ENCODE peak calls at places on chromosomes 6 and 20, in seven cellular contexts. X is ELR, P is fibroblast of mammary gland, M is body of pancreas, U is HEK293T, W is HepG2, Q is GM23338. H is an unnamed sample.

GRCh38 chr6:154297711-154298110 is 58.9 kb downstream of the IPCEF1 start:
- DNase-seq in X (no peak), P (no peak), M (no peak), U (no peak), W (no peak), Q (no peak), H (peak)

GRCh38 chr20:19930461-19930860 is 86.7 kb upstream of the NAA20 start:
- DNase-seq in X (no peak), P (no peak), M (no peak), U (no peak), W (no peak), Q (no peak), H (no peak)

GRCh38 chr6:40192516-40192915 is 258.3 kb upstream of the MOCS1 start:
- DNase-seq in X (no peak), P (no peak), M (no peak), U (no peak), W (no peak), Q (no peak), H (no peak)

GRCh38 chr20:56995635-56996075 is 270.8 kb downstream of the BMP7 start:
- DNase-seq in X (peak), P (peak), M (no peak), U (peak), W (peak), Q (peak), H (peak)

GRCh38 chr6:89044988-89045387 is 35.6 kb upstream of the PNRC1 start:
- DNase-seq in X (no peak), P (no peak), M (no peak), U (no peak), W (no peak), Q (no peak), H (no peak)

GRCh38 chr6:76441850-76442249 is 369.4 kb upstream of the IMPG1 start:
- DNase-seq in X (no peak), P (no peak), M (no peak), U (peak), W (no peak), Q (peak), H (no peak)

GRCh38 chr6:137949686-137950390 is 82.8 kb downstream of the TNFAIP3 start:
- DNase-seq in X (no peak), P (no peak), M (no peak), U (no peak), W (no peak), Q (no peak), H (no peak)

GRCh38 chr6:5084787-5085637 is at the start of gene PPP1R3G:
- DNase-seq in X (peak), P (peak), M (peak), U (peak), W (no peak), Q (peak), H (peak)

GRCh38 chr6:108653864-108654402 is 93.2 kb downstream of the FOXO3 start:
- DNase-seq in X (peak), P (peak), M (peak), U (no peak), W (no peak), Q (no peak), H (no peak)